ENCODE peak calls at places on chromosome 17, in six cellular contexts. One of them, this sample, is unnamed.

GRCh38 chr17:31623990-31624389 is 232.5 kb downstream of the RAB11FIP4 start:
- DNase-seq in naive thymus-derived CD8-positive, alpha-beta T cell: no peak
- DNase-seq in hepatic stellate cell: no peak
- DNase-seq in ovary: no peak
- DNase-seq in stomach: no peak
- DNase-seq in foreskin keratinocyte: no peak
- DNase-seq in this sample: no peak

GRCh38 chr17:82320140-82320840 is 2.9 kb upstream of the CD7 start:
- DNase-seq in stomach: no peak
- DNase-seq in naive thymus-derived CD8-positive, alpha-beta T cell: no peak
- DNase-seq in foreskin keratinocyte: no peak
- DNase-seq in ovary: no peak
- DNase-seq in hepatic stellate cell: no peak
- DNase-seq in this sample: no peak

GRCh38 chr17:38746893-38747384 is 1.2 kb downstream of the PCGF2 start:
- DNase-seq in hepatic stellate cell: no peak
- DNase-seq in stomach: no peak
- DNase-seq in ovary: peak
- DNase-seq in naive thymus-derived CD8-positive, alpha-beta T cell: no peak
- DNase-seq in foreskin keratinocyte: no peak
- DNase-seq in this sample: no peak

GRCh38 chr17:21677126-21677910 is 15.0 kb upstream of the KCNJ18 start:
- DNase-seq in stomach: no peak
- DNase-seq in hepatic stellate cell: no peak
- DNase-seq in foreskin keratinocyte: no peak
- DNase-seq in naive thymus-derived CD8-positive, alpha-beta T cell: no peak
- DNase-seq in ovary: no peak
- DNase-seq in this sample: no peak

GRCh38 chr17:45371414-45372324 is 54.8 kb upstream of the MAP3K14 start:
- DNase-seq in stomach: peak
- DNase-seq in naive thymus-derived CD8-positive, alpha-beta T cell: no peak
- DNase-seq in ovary: peak
- DNase-seq in hepatic stellate cell: peak
- DNase-seq in foreskin keratinocyte: peak
- DNase-seq in this sample: peak

GRCh38 chr17:79080349-79080748 is 5.7 kb downstream of the ENGASE start:
- DNase-seq in foreskin keratinocyte: no peak
- DNase-seq in stomach: no peak
- DNase-seq in naive thymus-derived CD8-positive, alpha-beta T cell: no peak
- DNase-seq in ovary: no peak
- DNase-seq in hepatic stellate cell: no peak
- DNase-seq in this sample: no peak

GRCh38 chr17:67922503-67922902 is 73.8 kb downstream of the C17orf58 start:
- DNase-seq in ovary: no peak
- DNase-seq in stomach: no peak
- DNase-seq in hepatic stellate cell: no peak
- DNase-seq in naive thymus-derived CD8-positive, alpha-beta T cell: no peak
- DNase-seq in foreskin keratinocyte: no peak
- DNase-seq in this sample: no peak

GRCh38 chr17:2090804-2091534 is 36.1 kb downstream of the HIC1 start:
- DNase-seq in naive thymus-derived CD8-positive, alpha-beta T cell: no peak
- DNase-seq in stomach: no peak
- DNase-seq in foreskin keratinocyte: peak
- DNase-seq in ovary: peak
- DNase-seq in hepatic stellate cell: peak
- DNase-seq in this sample: peak

GRCh38 chr17:28335959-28336871 is 654 bp downstream of the TNFAIP1 start:
- DNase-seq in foreskin keratinocyte: peak
- DNase-seq in stomach: peak
- DNase-seq in ovary: peak
- DNase-seq in hepatic stellate cell: peak
- DNase-seq in naive thymus-derived CD8-positive, alpha-beta T cell: no peak
- DNase-seq in this sample: peak

GRCh38 chr17:77778636-77779524 is 179.6 kb upstream of the TNRC6C start:
- DNase-seq in naive thymus-derived CD8-positive, alpha-beta T cell: no peak
- DNase-seq in hepatic stellate cell: peak
- DNase-seq in stomach: peak
- DNase-seq in foreskin keratinocyte: peak
- DNase-seq in ovary: no peak
- DNase-seq in this sample: peak

GRCh38 chr17:70855401-70856054 is 686.2 kb downstream of the KCNJ2 start:
- DNase-seq in ovary: no peak
- DNase-seq in hepatic stellate cell: no peak
- DNase-seq in stomach: peak
- DNase-seq in foreskin keratinocyte: peak
- DNase-seq in naive thymus-derived CD8-positive, alpha-beta T cell: no peak
- DNase-seq in this sample: peak

GRCh38 chr17:33520404-33521032 is 227.4 kb upstream of the ASIC2 start:
- DNase-seq in naive thymus-derived CD8-positive, alpha-beta T cell: peak
- DNase-seq in hepatic stellate cell: peak
- DNase-seq in stomach: peak
- DNase-seq in foreskin keratinocyte: no peak
- DNase-seq in ovary: no peak
- DNase-seq in this sample: peak

GRCh38 chr17:54172654-54173316 is 350.1 kb downstream of the KIF2B start:
- DNase-seq in ovary: no peak
- DNase-seq in foreskin keratinocyte: peak
- DNase-seq in stomach: no peak
- DNase-seq in naive thymus-derived CD8-positive, alpha-beta T cell: no peak
- DNase-seq in hepatic stellate cell: no peak
- DNase-seq in this sample: peak

GRCh38 chr17:182164-182751 is 808 bp upstream of the DOC2B start:
- DNase-seq in foreskin keratinocyte: no peak
- DNase-seq in naive thymus-derived CD8-positive, alpha-beta T cell: no peak
- DNase-seq in stomach: peak
- DNase-seq in hepatic stellate cell: no peak
- DNase-seq in ovary: no peak
- DNase-seq in this sample: no peak

GRCh38 chr17:4594406-4595349 is 10.3 kb downstream of the SMTNL2 start:
- DNase-seq in ovary: no peak
- DNase-seq in hepatic stellate cell: no peak
- DNase-seq in foreskin keratinocyte: no peak
- DNase-seq in stomach: peak
- DNase-seq in naive thymus-derived CD8-positive, alpha-beta T cell: peak
- DNase-seq in this sample: no peak

GRCh38 chr17:16040710-16041251 is 41.2 kb downstream of the TTC19 start:
- DNase-seq in ovary: peak
- DNase-seq in hepatic stellate cell: peak
- DNase-seq in stomach: peak
- DNase-seq in foreskin keratinocyte: no peak
- DNase-seq in naive thymus-derived CD8-positive, alpha-beta T cell: no peak
- DNase-seq in this sample: no peak

GRCh38 chr17:5513610-5514009 is 27.2 kb downstream of the MIS12 start:
- DNase-seq in naive thymus-derived CD8-positive, alpha-beta T cell: no peak
- DNase-seq in hepatic stellate cell: no peak
- DNase-seq in ovary: no peak
- DNase-seq in stomach: no peak
- DNase-seq in foreskin keratinocyte: no peak
- DNase-seq in this sample: no peak

GRCh38 chr17:64306850-64307463 is 43.9 kb upstream of the TEX2 start:
- DNase-seq in ovary: peak
- DNase-seq in naive thymus-derived CD8-positive, alpha-beta T cell: peak
- DNase-seq in foreskin keratinocyte: peak
- DNase-seq in hepatic stellate cell: peak
- DNase-seq in stomach: peak
- DNase-seq in this sample: peak

GRCh38 chr17:28334666-28335200 is 539 bp downstream of the IFT20 start:
- DNase-seq in ovary: no peak
- DNase-seq in stomach: no peak
- DNase-seq in naive thymus-derived CD8-positive, alpha-beta T cell: no peak
- DNase-seq in hepatic stellate cell: no peak
- DNase-seq in foreskin keratinocyte: no peak
- DNase-seq in this sample: no peak

GRCh38 chr17:49707246-49707607 is 537 bp downstream of the SLC35B1 start:
- DNase-seq in ovary: no peak
- DNase-seq in hepatic stellate cell: no peak
- DNase-seq in naive thymus-derived CD8-positive, alpha-beta T cell: peak
- DNase-seq in stomach: no peak
- DNase-seq in foreskin keratinocyte: no peak
- DNase-seq in this sample: no peak

This sample was measured in RWPE1.